ENCODE peak calls at places on chromosomes 16 and 17, in eight cellular contexts. One of them, this sample, is unnamed.

GRCh38 chr17:14792751-14793150 is 472.4 kb downstream of the PMP22 start:
- DNase-seq in Calu3: no peak
- DNase-seq in CD4-positive, alpha-beta T cell: no peak
- DNase-seq in cardiac fibroblast: no peak
- DNase-seq in esophagus muscularis mucosa: no peak
- DNase-seq in GM06990: no peak
- DNase-seq in astrocyte: no peak
- DNase-seq in K562: no peak
- DNase-seq in this sample: no peak

GRCh38 chr16:88306411-88306810 is 76.3 kb upstream of the ZNF469 start:
- DNase-seq in esophagus muscularis mucosa: no peak
- DNase-seq in K562: no peak
- DNase-seq in astrocyte: no peak
- DNase-seq in Calu3: no peak
- DNase-seq in GM06990: no peak
- DNase-seq in cardiac fibroblast: no peak
- DNase-seq in CD4-positive, alpha-beta T cell: no peak
- DNase-seq in this sample: no peak

GRCh38 chr17:60006160-60006559 is 41.6 kb upstream of the RNFT1 start:
- DNase-seq in astrocyte: no peak
- DNase-seq in Calu3: no peak
- DNase-seq in K562: no peak
- DNase-seq in CD4-positive, alpha-beta T cell: no peak
- DNase-seq in esophagus muscularis mucosa: peak
- DNase-seq in GM06990: no peak
- DNase-seq in cardiac fibroblast: no peak
- DNase-seq in this sample: no peak

GRCh38 chr16:89589241-89589926 is 13.8 kb downstream of the CPNE7 start:
- DNase-seq in astrocyte: no peak
- DNase-seq in K562: no peak
- DNase-seq in cardiac fibroblast: no peak
- DNase-seq in esophagus muscularis mucosa: no peak
- DNase-seq in CD4-positive, alpha-beta T cell: no peak
- DNase-seq in GM06990: no peak
- DNase-seq in Calu3: no peak
- DNase-seq in this sample: no peak

GRCh38 chr17:50944054-50944901 is 78.1 kb upstream of the TOB1 start:
- DNase-seq in GM06990: peak
- DNase-seq in astrocyte: no peak
- DNase-seq in Calu3: peak
- DNase-seq in CD4-positive, alpha-beta T cell: peak
- DNase-seq in K562: peak
- DNase-seq in cardiac fibroblast: peak
- DNase-seq in esophagus muscularis mucosa: no peak
- DNase-seq in this sample: no peak

GRCh38 chr16:11211061-11211976 is 44.7 kb downstream of the SOCS1 start:
- DNase-seq in esophagus muscularis mucosa: no peak
- DNase-seq in cardiac fibroblast: no peak
- DNase-seq in CD4-positive, alpha-beta T cell: no peak
- DNase-seq in Calu3: no peak
- DNase-seq in astrocyte: no peak
- DNase-seq in K562: no peak
- DNase-seq in GM06990: no peak
- DNase-seq in this sample: no peak

GRCh38 chr17:31581022-31581483 is 189.6 kb downstream of the RAB11FIP4 start:
- DNase-seq in astrocyte: peak
- DNase-seq in CD4-positive, alpha-beta T cell: no peak
- DNase-seq in K562: no peak
- DNase-seq in GM06990: no peak
- DNase-seq in esophagus muscularis mucosa: no peak
- DNase-seq in Calu3: peak
- DNase-seq in cardiac fibroblast: peak
- DNase-seq in this sample: peak

GRCh38 chr17:56779898-56780777 is 53.6 kb downstream of the C17orf67 start:
- DNase-seq in Calu3: peak
- DNase-seq in cardiac fibroblast: peak
- DNase-seq in K562: peak
- DNase-seq in esophagus muscularis mucosa: peak
- DNase-seq in astrocyte: peak
- DNase-seq in CD4-positive, alpha-beta T cell: peak
- DNase-seq in GM06990: peak
- DNase-seq in this sample: peak

GRCh38 chr17:64494121-64494520 is 2.7 kb downstream of the POLG2 start:
- DNase-seq in esophagus muscularis mucosa: no peak
- DNase-seq in cardiac fibroblast: no peak
- DNase-seq in Calu3: no peak
- DNase-seq in GM06990: no peak
- DNase-seq in astrocyte: no peak
- DNase-seq in CD4-positive, alpha-beta T cell: no peak
- DNase-seq in K562: no peak
- DNase-seq in this sample: no peak

GRCh38 chr17:40087049-40087794 is 13.2 kb downstream of the NR1D1 start:
- DNase-seq in GM06990: no peak
- DNase-seq in astrocyte: no peak
- DNase-seq in K562: no peak
- DNase-seq in CD4-positive, alpha-beta T cell: no peak
- DNase-seq in Calu3: no peak
- DNase-seq in esophagus muscularis mucosa: no peak
- DNase-seq in cardiac fibroblast: no peak
- DNase-seq in this sample: no peak

GRCh38 chr17:17221329-17221728 is 15.2 kb upstream of the PLD6 start:
- DNase-seq in K562: no peak
- DNase-seq in GM06990: no peak
- DNase-seq in esophagus muscularis mucosa: no peak
- DNase-seq in cardiac fibroblast: no peak
- DNase-seq in astrocyte: no peak
- DNase-seq in Calu3: no peak
- DNase-seq in CD4-positive, alpha-beta T cell: no peak
- DNase-seq in this sample: no peak

GRCh38 chr16:2284001-2284770 is 16.3 kb upstream of the RNPS1 start:
- DNase-seq in Calu3: no peak
- DNase-seq in astrocyte: no peak
- DNase-seq in K562: no peak
- DNase-seq in esophagus muscularis mucosa: no peak
- DNase-seq in cardiac fibroblast: no peak
- DNase-seq in GM06990: no peak
- DNase-seq in CD4-positive, alpha-beta T cell: no peak
- DNase-seq in this sample: no peak

GRCh38 chr16:88883946-88884345 is 17.5 kb upstream of the PABPN1L start:
- DNase-seq in cardiac fibroblast: no peak
- DNase-seq in astrocyte: no peak
- DNase-seq in CD4-positive, alpha-beta T cell: no peak
- DNase-seq in Calu3: no peak
- DNase-seq in esophagus muscularis mucosa: no peak
- DNase-seq in GM06990: no peak
- DNase-seq in K562: no peak
- DNase-seq in this sample: no peak

GRCh38 chr16:84407588-84408313 is 39.4 kb downstream of the ATP2C2 start:
- DNase-seq in K562: no peak
- DNase-seq in cardiac fibroblast: no peak
- DNase-seq in esophagus muscularis mucosa: no peak
- DNase-seq in GM06990: no peak
- DNase-seq in CD4-positive, alpha-beta T cell: no peak
- DNase-seq in Calu3: no peak
- DNase-seq in astrocyte: no peak
- DNase-seq in this sample: no peak

GRCh38 chr17:65485388-65486299 is 75.8 kb downstream of the AXIN2 start:
- DNase-seq in GM06990: no peak
- DNase-seq in cardiac fibroblast: peak
- DNase-seq in Calu3: no peak
- DNase-seq in K562: no peak
- DNase-seq in astrocyte: peak
- DNase-seq in CD4-positive, alpha-beta T cell: no peak
- DNase-seq in esophagus muscularis mucosa: no peak
- DNase-seq in this sample: no peak

GRCh38 chr16:89863741-89864391 is 9.5 kb upstream of the TCF25 start:
- DNase-seq in K562: no peak
- DNase-seq in esophagus muscularis mucosa: no peak
- DNase-seq in CD4-positive, alpha-beta T cell: no peak
- DNase-seq in Calu3: no peak
- DNase-seq in GM06990: peak
- DNase-seq in cardiac fibroblast: peak
- DNase-seq in astrocyte: peak
- DNase-seq in this sample: no peak

DNA sequence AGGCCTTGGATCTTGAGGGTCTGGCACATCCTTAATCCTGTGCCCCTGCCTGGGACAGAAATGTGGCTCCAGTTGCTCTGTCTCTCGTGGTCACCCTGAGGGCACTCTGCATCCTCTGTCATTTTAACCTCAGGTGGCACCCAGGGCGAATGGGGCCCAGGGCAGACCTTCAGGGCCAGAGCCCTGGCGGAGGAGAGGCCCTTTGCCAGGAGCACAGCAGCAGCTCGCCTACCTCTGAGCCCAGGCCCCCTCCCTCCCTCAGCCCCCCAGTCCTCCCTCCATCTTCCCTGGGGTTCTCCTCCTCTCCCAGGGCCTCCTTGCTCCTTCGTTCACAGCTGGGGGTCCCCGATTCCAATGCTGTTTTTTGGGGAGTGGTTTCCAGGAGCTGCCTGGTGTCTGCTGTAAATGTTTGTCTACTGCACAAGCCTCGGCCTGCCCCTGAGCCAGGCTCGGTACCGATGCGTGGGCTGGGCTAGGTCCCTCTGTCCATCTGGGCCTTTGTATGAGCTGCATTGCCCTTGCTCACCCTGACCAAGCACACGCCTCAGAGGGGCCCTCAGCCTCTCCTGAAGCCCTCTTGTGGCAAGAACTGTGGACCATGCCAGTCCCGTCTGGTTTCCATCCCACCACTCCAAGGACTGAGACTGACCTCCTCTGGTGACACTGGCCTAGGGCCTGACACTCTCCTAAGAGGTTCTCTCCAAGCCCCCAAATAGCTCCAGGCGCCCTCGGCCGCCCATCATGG is 4.0 kb upstream of the ADGRG3 start:
- DNase-seq in Calu3: no peak
- DNase-seq in cardiac fibroblast: no peak
- DNase-seq in K562: no peak
- DNase-seq in CD4-positive, alpha-beta T cell: no peak
- DNase-seq in astrocyte: no peak
- DNase-seq in esophagus muscularis mucosa: no peak
- DNase-seq in GM06990: no peak
- DNase-seq in this sample: no peak
- TF ChIP-seq CTCF in Calu3: no peak
- TF ChIP-seq CTCF in cardiac fibroblast: no peak
- TF ChIP-seq CTCF in K562: peak
- TF ChIP-seq CTCF in CD4-positive, alpha-beta T cell: no peak
- TF ChIP-seq CTCF in astrocyte: no peak
- TF ChIP-seq CTCF in esophagus muscularis mucosa: no peak
- TF ChIP-seq CTCF in GM06990: no peak
- TF ChIP-seq CTCF in this sample: peak

GRCh38 chr16:56600398-56600999 is 7.9 kb upstream of the MT2A start:
- DNase-seq in cardiac fibroblast: peak
- DNase-seq in K562: peak
- DNase-seq in GM06990: no peak
- DNase-seq in CD4-positive, alpha-beta T cell: no peak
- DNase-seq in Calu3: peak
- DNase-seq in astrocyte: no peak
- DNase-seq in esophagus muscularis mucosa: no peak
- DNase-seq in this sample: peak
- TF ChIP-seq CTCF in cardiac fibroblast: peak
- TF ChIP-seq CTCF in K562: peak
- TF ChIP-seq CTCF in GM06990: peak
- TF ChIP-seq CTCF in CD4-positive, alpha-beta T cell: no peak
- TF ChIP-seq CTCF in Calu3: peak
- TF ChIP-seq CTCF in astrocyte: peak
- TF ChIP-seq CTCF in esophagus muscularis mucosa: peak
- TF ChIP-seq CTCF in this sample: peak

GRCh38 chr16:29850998-29851397 is 12.0 kb downstream of the CDIPT start:
- DNase-seq in GM06990: no peak
- DNase-seq in CD4-positive, alpha-beta T cell: no peak
- DNase-seq in esophagus muscularis mucosa: no peak
- DNase-seq in astrocyte: no peak
- DNase-seq in Calu3: no peak
- DNase-seq in cardiac fibroblast: no peak
- DNase-seq in K562: no peak
- DNase-seq in this sample: no peak
- TF ChIP-seq CTCF in GM06990: no peak
- TF ChIP-seq CTCF in CD4-positive, alpha-beta T cell: no peak
- TF ChIP-seq CTCF in esophagus muscularis mucosa: no peak
- TF ChIP-seq CTCF in astrocyte: no peak
- TF ChIP-seq CTCF in Calu3: no peak
- TF ChIP-seq CTCF in cardiac fibroblast: no peak
- TF ChIP-seq CTCF in K562: no peak
- TF ChIP-seq CTCF in this sample: no peak

GRCh38 chr17:48023408-48024148 is 14.0 kb downstream of the COPZ2 start:
- DNase-seq in cardiac fibroblast: peak
- DNase-seq in CD4-positive, alpha-beta T cell: no peak
- DNase-seq in astrocyte: no peak
- DNase-seq in GM06990: peak
- DNase-seq in esophagus muscularis mucosa: no peak
- DNase-seq in Calu3: peak
- DNase-seq in K562: no peak
- DNase-seq in this sample: peak

GRCh38 chr17:48025904-48026502 is 11.6 kb downstream of the COPZ2 start:
- DNase-seq in CD4-positive, alpha-beta T cell: no peak
- DNase-seq in astrocyte: no peak
- DNase-seq in GM06990: no peak
- DNase-seq in Calu3: peak
- DNase-seq in cardiac fibroblast: no peak
- DNase-seq in esophagus muscularis mucosa: no peak
- DNase-seq in K562: no peak
- DNase-seq in this sample: peak

GRCh38 chr17:48026503-48027321 is 10.9 kb downstream of the COPZ2 start:
- DNase-seq in GM06990: peak
- DNase-seq in cardiac fibroblast: peak
- DNase-seq in Calu3: peak
- DNase-seq in K562: peak
- DNase-seq in CD4-positive, alpha-beta T cell: peak
- DNase-seq in astrocyte: peak
- DNase-seq in esophagus muscularis mucosa: no peak
- DNase-seq in this sample: peak

GRCh38 chr17:48024149-48025039 is 13.2 kb downstream of the COPZ2 start:
- DNase-seq in CD4-positive, alpha-beta T cell: no peak
- DNase-seq in astrocyte: peak
- DNase-seq in GM06990: peak
- DNase-seq in esophagus muscularis mucosa: no peak
- DNase-seq in K562: peak
- DNase-seq in Calu3: peak
- DNase-seq in cardiac fibroblast: peak
- DNase-seq in this sample: peak

DNA sequence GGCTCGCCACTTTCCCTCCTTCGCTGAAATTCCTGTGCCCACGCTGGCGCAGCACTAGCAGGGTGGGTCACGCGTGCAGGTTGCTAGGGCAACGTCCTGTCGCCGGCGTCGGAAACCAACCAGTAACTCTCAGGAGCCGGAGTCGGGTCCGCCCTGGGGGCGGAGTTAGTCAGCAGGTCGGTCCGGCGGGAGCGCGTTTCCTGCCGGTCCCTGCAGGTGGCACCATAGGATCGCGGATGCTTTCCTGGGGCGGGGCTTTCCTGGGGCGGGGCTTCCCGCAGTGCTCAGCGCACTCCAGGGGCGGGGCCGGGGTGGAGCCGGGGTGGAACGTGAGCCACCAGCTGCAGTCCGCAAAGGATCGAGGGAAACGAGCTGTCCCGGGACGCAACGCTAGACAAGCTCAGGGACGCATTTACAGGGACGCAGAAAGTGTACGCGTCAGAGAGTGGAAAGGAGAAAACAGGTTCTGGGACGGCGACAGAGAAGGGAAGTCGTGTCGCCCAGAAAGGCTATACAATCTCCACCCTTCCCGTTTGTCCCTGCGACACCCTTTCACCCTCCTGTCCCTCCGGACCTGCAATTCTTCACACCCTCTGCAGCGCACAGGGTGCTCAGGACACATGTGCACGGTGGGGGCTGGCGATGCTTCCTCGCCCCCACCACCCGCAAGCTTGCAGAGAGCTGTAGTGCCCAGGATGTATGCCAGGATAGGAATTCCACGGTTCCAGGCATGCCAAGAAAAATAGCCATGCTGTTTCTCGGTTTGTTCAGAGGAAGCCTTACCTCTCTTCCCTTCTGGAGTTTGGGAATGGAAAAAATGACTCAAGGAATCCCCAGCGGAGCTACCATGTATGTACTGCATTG is 12.3 kb downstream of the COPZ2 start:
- DNase-seq in cardiac fibroblast: peak
- DNase-seq in K562: peak
- DNase-seq in GM06990: peak
- DNase-seq in Calu3: peak
- DNase-seq in CD4-positive, alpha-beta T cell: peak
- DNase-seq in astrocyte: peak
- DNase-seq in esophagus muscularis mucosa: peak
- DNase-seq in this sample: peak
- TF ChIP-seq CTCF in cardiac fibroblast: peak
- TF ChIP-seq CTCF in K562: peak
- TF ChIP-seq CTCF in GM06990: peak
- TF ChIP-seq CTCF in Calu3: peak
- TF ChIP-seq CTCF in CD4-positive, alpha-beta T cell: peak
- TF ChIP-seq CTCF in astrocyte: peak
- TF ChIP-seq CTCF in esophagus muscularis mucosa: peak
- TF ChIP-seq CTCF in this sample: peak

This sample was measured in HFFc6.